ENCODE peak calls at places on chromosomes 5 and 9, in four cellular contexts. X, Z, G and F are unnamed samples. For H3K9me3, the result is how much of the 10 kb centered on the place peaks cover.

GRCh38 chr9:36905101-36906066 is 128.7 kb downstream of the PAX5 start:
- DNase-seq in X (no peak), Z (no peak), G (no peak), F (no peak)

GRCh38 chr9:120909904-120910303 is 16.7 kb downstream of the TRAF1 start:
- DNase-seq in X (no peak), Z (peak), G (no peak), F (peak)

GRCh38 chr5:115309751-115310370 is 13.4 kb upstream of the CCDC112 start:
- DNase-seq in X (no peak), Z (no peak), G (no peak), F (no peak)

GRCh38 chr9:121772600-121773285 is 121.3 kb downstream of the DAB2IP start:
- DNase-seq in X (peak), Z (no peak), G (peak), F (peak)

GRCh38 chr9:18741880-18742279 is 267.9 kb downstream of the ADAMTSL1 start:
- DNase-seq in X (no peak), Z (no peak), G (no peak), F (no peak)

GRCh38 chr5:150080696-150081435 is 5.5 kb downstream of the CSF1R start:
- DNase-seq in X (no peak), Z (no peak), G (no peak), F (no peak)

GRCh38 chr5:14138608-14139540 is 4.3 kb upstream of the TRIO start:
- DNase-seq in X (no peak), Z (no peak), G (no peak), F (no peak)

GRCh38 chr9:117718085-117718484 is 13.9 kb downstream of the TLR4 start:
- DNase-seq in X (no peak), Z (no peak), G (no peak), F (no peak)

GRCh38 chr9:71897573-71897972 is 13.4 kb downstream of the ABHD17B start:
- DNase-seq in X (no peak), Z (no peak), G (no peak), F (no peak)

GRCh38 chr5:147384346-147385193 is 125.3 kb downstream of the DPYSL3 start:
- DNase-seq in X (no peak), Z (no peak), G (no peak), F (no peak)

GRCh38 chr5:147509710-147510651 is at the start of gene DPYSL3:
- DNase-seq in X (peak), Z (no peak), G (peak), F (no peak)

GRCh38 chr9:13939129-13939528 is 374.8 kb downstream of the NFIB start:
- DNase-seq in X (no peak), Z (no peak), G (no peak), F (no peak)

GRCh38 chr9:137945581-137945980 is 68.0 kb downstream of the CACNA1B start:
- DNase-seq in X (no peak), Z (no peak), G (no peak), F (no peak)

GRCh38 chr9:135959814-135960213 is 1.4 kb downstream of the UBAC1 start:
- DNase-seq in X (no peak), Z (no peak), G (no peak), F (no peak)

GRCh38 chr9:91753711-91754110 is 196.3 kb downstream of the ROR2 start:
- DNase-seq in X (no peak), Z (no peak), G (no peak), F (no peak)

GRCh38 chr5:91311168-91311696 is 71.9 kb downstream of the ARRDC3 start:
- DNase-seq in X (no peak), Z (no peak), G (no peak), F (no peak)

GRCh38 chr9:76390656-76391055 is 3.6 kb downstream of the RFK start:
- DNase-seq in X (no peak), Z (no peak), G (no peak), F (no peak)

GRCh38 chr9:26753971-26754370 is 138.6 kb downstream of the CAAP1 start:
- DNase-seq in X (no peak), Z (no peak), G (no peak), F (no peak)

GRCh38 chr9:98871456-98872065 is 64.1 kb downstream of the GALNT12 start:
- DNase-seq in X (no peak), Z (no peak), G (no peak), F (no peak)

GRCh38 chr5:177320879-177321278 is 9.2 kb upstream of the MXD3 start:
- DNase-seq in X (peak), Z (no peak), G (no peak), F (no peak)

GRCh38 chr5:80713640-80714039 is 58.9 kb upstream of the DHFR start:
- DNase-seq in X (no peak), Z (no peak), G (no peak), F (no peak)

GRCh38 chr9:105244996-105245719 is 707 bp downstream of the SLC44A1 start:
- DNase-seq in X (peak), Z (peak), G (peak), F (peak)

DNA sequence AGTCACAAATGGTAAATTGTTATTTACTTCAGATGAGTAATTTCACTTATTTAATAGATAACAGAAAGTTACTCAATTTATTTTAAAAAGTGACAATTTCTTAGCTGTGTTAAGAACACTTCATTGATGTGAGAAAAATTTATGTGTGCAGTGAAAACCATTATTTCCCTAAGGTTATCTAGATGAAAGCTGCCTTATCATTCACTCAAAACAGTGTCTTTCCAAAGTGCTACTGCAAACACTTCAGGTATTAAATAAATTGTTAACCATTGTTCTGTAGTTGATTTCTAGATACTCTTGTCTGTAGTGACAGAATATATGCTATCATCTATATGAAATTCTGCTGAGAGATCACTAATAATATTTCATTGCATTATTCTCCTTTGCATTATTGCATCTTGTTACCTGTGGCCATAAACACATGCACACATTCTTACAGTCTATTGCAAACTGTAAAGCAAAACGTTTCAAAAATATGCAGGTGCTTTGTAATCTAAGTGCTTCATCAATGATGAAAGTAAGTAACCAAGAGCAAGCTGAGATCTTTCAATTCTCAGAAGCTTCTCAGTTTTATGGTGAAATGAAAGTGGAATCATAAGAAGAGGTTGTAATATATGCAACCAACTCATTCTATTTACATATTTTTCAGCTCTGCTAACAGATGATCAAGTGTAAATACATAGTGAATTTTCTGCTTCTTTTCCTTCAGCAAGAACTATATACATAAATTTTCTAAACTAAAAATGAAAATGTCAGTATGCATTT is 33.3 kb upstream of the PRDM9 start:
- DNase-seq in X (no peak), Z (no peak), G (no peak), F (no peak)
- H3K9me3 ChIP-seq in X (under half), Z (under half), G (under half), F (under half)

GRCh38 chr9:112997236-112997941 is 14.6 kb downstream of the ZNF883 start:
- DNase-seq in X (no peak), Z (no peak), G (no peak), F (no peak)
- H3K9me3 ChIP-seq in X (half or more), Z (under half), G (half or more), F (under half)

DNA sequence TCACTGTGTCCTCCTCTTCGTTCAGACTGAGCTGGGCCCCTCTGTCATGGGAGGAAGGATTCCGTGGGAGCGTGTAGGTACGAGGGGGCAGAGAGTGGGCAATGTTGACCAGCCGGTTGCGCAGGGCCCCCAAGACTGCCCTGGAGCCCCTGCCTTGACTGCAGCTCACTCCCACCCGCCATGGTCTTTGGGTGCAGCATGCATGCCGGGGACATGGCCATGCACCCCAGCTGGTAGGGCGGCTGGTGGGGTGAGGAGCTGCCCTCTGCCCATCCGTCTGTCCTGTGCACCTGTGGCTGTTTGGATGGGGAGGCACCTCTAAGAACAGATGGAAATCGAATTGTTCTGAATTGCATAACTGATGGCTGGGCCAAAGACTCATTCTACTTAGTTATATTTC is 42.6 kb upstream of the NPR3 start:
- DNase-seq in X (no peak), Z (no peak), G (no peak), F (no peak)
- H3K9me3 ChIP-seq in X (under half), Z (under half), G (under half), F (under half)

GRCh38 chr5:178703015-178703414 is 27.4 kb downstream of the ZNF354A start:
- DNase-seq in X (no peak), Z (no peak), G (no peak), F (no peak)
- H3K9me3 ChIP-seq in X (under half), Z (under half), G (half or more), F (under half)

GRCh38 chr9:100370064-100370723 is 17.5 kb upstream of the TEX10 start:
- DNase-seq in X (no peak), Z (no peak), G (no peak), F (no peak)
- H3K9me3 ChIP-seq in X (under half), Z (under half), G (under half), F (under half)